ENCODE peak calls at places on chromosomes 16 and 17, in six cellular contexts. One of them, this sample, is unnamed.

GRCh38 chr16:66751135-66751991 is at the start of gene DYNC1LI2:
- DNase-seq in stimulated activated CD8-positive, alpha-beta memory T cell treated with anti-CD3 and anti-CD28 coated beads, Interleukin-15, amount 100 ng/mL, for 24 hours: peak
- DNase-seq in endothelial cell: peak
- DNase-seq in activated T-cell treated with anti-CD3 and anti-CD28 coated beads, Interleukin-2, amount 50 U/mL, for 1 hour: peak
- DNase-seq in colonic mucosa: peak
- DNase-seq in effector CD4-positive, alpha-beta T cell: peak
- DNase-seq in this sample: no peak

GRCh38 chr16:79298476-79299153 is 301.9 kb downstream of the MAF start:
- DNase-seq in activated T-cell treated with anti-CD3 and anti-CD28 coated beads, Interleukin-2, amount 50 U/mL, for 1 hour: no peak
- DNase-seq in stimulated activated CD8-positive, alpha-beta memory T cell treated with anti-CD3 and anti-CD28 coated beads, Interleukin-15, amount 100 ng/mL, for 24 hours: no peak
- DNase-seq in endothelial cell: no peak
- DNase-seq in effector CD4-positive, alpha-beta T cell: no peak
- DNase-seq in colonic mucosa: no peak
- DNase-seq in this sample: no peak

GRCh38 chr17:58344047-58344790 is 7.8 kb downstream of the SUPT4H1 start:
- DNase-seq in activated T-cell treated with anti-CD3 and anti-CD28 coated beads, Interleukin-2, amount 50 U/mL, for 1 hour: peak
- DNase-seq in stimulated activated CD8-positive, alpha-beta memory T cell treated with anti-CD3 and anti-CD28 coated beads, Interleukin-15, amount 100 ng/mL, for 24 hours: no peak
- DNase-seq in endothelial cell: no peak
- DNase-seq in colonic mucosa: no peak
- DNase-seq in effector CD4-positive, alpha-beta T cell: peak
- DNase-seq in this sample: no peak

GRCh38 chr16:87765473-87765775 is 362 bp downstream of the KLHDC4 start:
- DNase-seq in endothelial cell: peak
- DNase-seq in activated T-cell treated with anti-CD3 and anti-CD28 coated beads, Interleukin-2, amount 50 U/mL, for 1 hour: peak
- DNase-seq in effector CD4-positive, alpha-beta T cell: peak
- DNase-seq in colonic mucosa: no peak
- DNase-seq in stimulated activated CD8-positive, alpha-beta memory T cell treated with anti-CD3 and anti-CD28 coated beads, Interleukin-15, amount 100 ng/mL, for 24 hours: peak
- DNase-seq in this sample: no peak

GRCh38 chr16:49844399-49844798 is 11.5 kb downstream of the ZNF423 start:
- DNase-seq in activated T-cell treated with anti-CD3 and anti-CD28 coated beads, Interleukin-2, amount 50 U/mL, for 1 hour: no peak
- DNase-seq in stimulated activated CD8-positive, alpha-beta memory T cell treated with anti-CD3 and anti-CD28 coated beads, Interleukin-15, amount 100 ng/mL, for 24 hours: no peak
- DNase-seq in endothelial cell: no peak
- DNase-seq in effector CD4-positive, alpha-beta T cell: no peak
- DNase-seq in colonic mucosa: no peak
- DNase-seq in this sample: no peak

GRCh38 chr17:17716837-17717523 is 35.7 kb downstream of the RAI1 start:
- DNase-seq in colonic mucosa: no peak
- DNase-seq in stimulated activated CD8-positive, alpha-beta memory T cell treated with anti-CD3 and anti-CD28 coated beads, Interleukin-15, amount 100 ng/mL, for 24 hours: no peak
- DNase-seq in effector CD4-positive, alpha-beta T cell: no peak
- DNase-seq in endothelial cell: no peak
- DNase-seq in activated T-cell treated with anti-CD3 and anti-CD28 coated beads, Interleukin-2, amount 50 U/mL, for 1 hour: no peak
- DNase-seq in this sample: no peak

GRCh38 chr16:12426122-12426521 is 377.6 kb downstream of the CPPED1 start:
- DNase-seq in activated T-cell treated with anti-CD3 and anti-CD28 coated beads, Interleukin-2, amount 50 U/mL, for 1 hour: no peak
- DNase-seq in stimulated activated CD8-positive, alpha-beta memory T cell treated with anti-CD3 and anti-CD28 coated beads, Interleukin-15, amount 100 ng/mL, for 24 hours: no peak
- DNase-seq in effector CD4-positive, alpha-beta T cell: no peak
- DNase-seq in colonic mucosa: no peak
- DNase-seq in endothelial cell: no peak
- DNase-seq in this sample: no peak

GRCh38 chr16:79816081-79816497 is 215.6 kb upstream of the MAF start:
- DNase-seq in stimulated activated CD8-positive, alpha-beta memory T cell treated with anti-CD3 and anti-CD28 coated beads, Interleukin-15, amount 100 ng/mL, for 24 hours: no peak
- DNase-seq in endothelial cell: no peak
- DNase-seq in colonic mucosa: no peak
- DNase-seq in activated T-cell treated with anti-CD3 and anti-CD28 coated beads, Interleukin-2, amount 50 U/mL, for 1 hour: no peak
- DNase-seq in effector CD4-positive, alpha-beta T cell: no peak
- DNase-seq in this sample: no peak

GRCh38 chr16:28538733-28539596 is at the start of gene NUPR1:
- DNase-seq in effector CD4-positive, alpha-beta T cell: no peak
- DNase-seq in stimulated activated CD8-positive, alpha-beta memory T cell treated with anti-CD3 and anti-CD28 coated beads, Interleukin-15, amount 100 ng/mL, for 24 hours: no peak
- DNase-seq in endothelial cell: no peak
- DNase-seq in colonic mucosa: peak
- DNase-seq in activated T-cell treated with anti-CD3 and anti-CD28 coated beads, Interleukin-2, amount 50 U/mL, for 1 hour: no peak
- DNase-seq in this sample: peak

GRCh38 chr17:46814446-46814845 is 4.0 kb downstream of the WNT3 start:
- DNase-seq in stimulated activated CD8-positive, alpha-beta memory T cell treated with anti-CD3 and anti-CD28 coated beads, Interleukin-15, amount 100 ng/mL, for 24 hours: no peak
- DNase-seq in colonic mucosa: no peak
- DNase-seq in activated T-cell treated with anti-CD3 and anti-CD28 coated beads, Interleukin-2, amount 50 U/mL, for 1 hour: no peak
- DNase-seq in effector CD4-positive, alpha-beta T cell: no peak
- DNase-seq in endothelial cell: no peak
- DNase-seq in this sample: no peak

GRCh38 chr17:42291136-42291535 is 2.8 kb downstream of the STAT5A start:
- DNase-seq in endothelial cell: no peak
- DNase-seq in effector CD4-positive, alpha-beta T cell: no peak
- DNase-seq in colonic mucosa: no peak
- DNase-seq in stimulated activated CD8-positive, alpha-beta memory T cell treated with anti-CD3 and anti-CD28 coated beads, Interleukin-15, amount 100 ng/mL, for 24 hours: no peak
- DNase-seq in activated T-cell treated with anti-CD3 and anti-CD28 coated beads, Interleukin-2, amount 50 U/mL, for 1 hour: no peak
- DNase-seq in this sample: no peak

GRCh38 chr17:14794961-14795360 is 470.2 kb downstream of the PMP22 start:
- DNase-seq in endothelial cell: no peak
- DNase-seq in activated T-cell treated with anti-CD3 and anti-CD28 coated beads, Interleukin-2, amount 50 U/mL, for 1 hour: no peak
- DNase-seq in colonic mucosa: no peak
- DNase-seq in effector CD4-positive, alpha-beta T cell: no peak
- DNase-seq in stimulated activated CD8-positive, alpha-beta memory T cell treated with anti-CD3 and anti-CD28 coated beads, Interleukin-15, amount 100 ng/mL, for 24 hours: no peak
- DNase-seq in this sample: no peak

GRCh38 chr16:11379420-11379819 is 34.2 kb downstream of the RMI2 start:
- DNase-seq in colonic mucosa: no peak
- DNase-seq in effector CD4-positive, alpha-beta T cell: no peak
- DNase-seq in stimulated activated CD8-positive, alpha-beta memory T cell treated with anti-CD3 and anti-CD28 coated beads, Interleukin-15, amount 100 ng/mL, for 24 hours: no peak
- DNase-seq in activated T-cell treated with anti-CD3 and anti-CD28 coated beads, Interleukin-2, amount 50 U/mL, for 1 hour: no peak
- DNase-seq in endothelial cell: no peak
- DNase-seq in this sample: no peak

GRCh38 chr16:5007256-5007655 is 26.5 kb downstream of the NAGPA start:
- DNase-seq in activated T-cell treated with anti-CD3 and anti-CD28 coated beads, Interleukin-2, amount 50 U/mL, for 1 hour: no peak
- DNase-seq in effector CD4-positive, alpha-beta T cell: no peak
- DNase-seq in endothelial cell: no peak
- DNase-seq in colonic mucosa: no peak
- DNase-seq in stimulated activated CD8-positive, alpha-beta memory T cell treated with anti-CD3 and anti-CD28 coated beads, Interleukin-15, amount 100 ng/mL, for 24 hours: no peak
- DNase-seq in this sample: no peak

GRCh38 chr16:56894331-56894917 is 29.4 kb downstream of the SLC12A3 start:
- DNase-seq in effector CD4-positive, alpha-beta T cell: no peak
- DNase-seq in colonic mucosa: no peak
- DNase-seq in endothelial cell: no peak
- DNase-seq in activated T-cell treated with anti-CD3 and anti-CD28 coated beads, Interleukin-2, amount 50 U/mL, for 1 hour: no peak
- DNase-seq in stimulated activated CD8-positive, alpha-beta memory T cell treated with anti-CD3 and anti-CD28 coated beads, Interleukin-15, amount 100 ng/mL, for 24 hours: no peak
- DNase-seq in this sample: no peak

GRCh38 chr17:45022288-45022648 is 29.2 kb downstream of the DCAKD start:
- DNase-seq in activated T-cell treated with anti-CD3 and anti-CD28 coated beads, Interleukin-2, amount 50 U/mL, for 1 hour: no peak
- DNase-seq in effector CD4-positive, alpha-beta T cell: no peak
- DNase-seq in stimulated activated CD8-positive, alpha-beta memory T cell treated with anti-CD3 and anti-CD28 coated beads, Interleukin-15, amount 100 ng/mL, for 24 hours: no peak
- DNase-seq in endothelial cell: no peak
- DNase-seq in colonic mucosa: no peak
- DNase-seq in this sample: no peak

GRCh38 chr16:84652565-84652964 is 4.3 kb downstream of the KLHL36 start:
- DNase-seq in effector CD4-positive, alpha-beta T cell: no peak
- DNase-seq in stimulated activated CD8-positive, alpha-beta memory T cell treated with anti-CD3 and anti-CD28 coated beads, Interleukin-15, amount 100 ng/mL, for 24 hours: no peak
- DNase-seq in activated T-cell treated with anti-CD3 and anti-CD28 coated beads, Interleukin-2, amount 50 U/mL, for 1 hour: peak
- DNase-seq in endothelial cell: no peak
- DNase-seq in colonic mucosa: no peak
- DNase-seq in this sample: no peak

GRCh38 chr16:10871157-10871991 is 5.6 kb upstream of the CIITA start:
- DNase-seq in effector CD4-positive, alpha-beta T cell: no peak
- DNase-seq in colonic mucosa: peak
- DNase-seq in stimulated activated CD8-positive, alpha-beta memory T cell treated with anti-CD3 and anti-CD28 coated beads, Interleukin-15, amount 100 ng/mL, for 24 hours: no peak
- DNase-seq in endothelial cell: no peak
- DNase-seq in activated T-cell treated with anti-CD3 and anti-CD28 coated beads, Interleukin-2, amount 50 U/mL, for 1 hour: no peak
- DNase-seq in this sample: peak

GRCh38 chr16:76081936-76082335 is 195.3 kb upstream of the CNTNAP4 start:
- DNase-seq in colonic mucosa: no peak
- DNase-seq in endothelial cell: no peak
- DNase-seq in activated T-cell treated with anti-CD3 and anti-CD28 coated beads, Interleukin-2, amount 50 U/mL, for 1 hour: no peak
- DNase-seq in stimulated activated CD8-positive, alpha-beta memory T cell treated with anti-CD3 and anti-CD28 coated beads, Interleukin-15, amount 100 ng/mL, for 24 hours: no peak
- DNase-seq in effector CD4-positive, alpha-beta T cell: no peak
- DNase-seq in this sample: no peak

GRCh38 chr17:59375858-59376257 is 44.4 kb downstream of the YPEL2 start:
- DNase-seq in colonic mucosa: no peak
- DNase-seq in effector CD4-positive, alpha-beta T cell: no peak
- DNase-seq in endothelial cell: no peak
- DNase-seq in stimulated activated CD8-positive, alpha-beta memory T cell treated with anti-CD3 and anti-CD28 coated beads, Interleukin-15, amount 100 ng/mL, for 24 hours: no peak
- DNase-seq in activated T-cell treated with anti-CD3 and anti-CD28 coated beads, Interleukin-2, amount 50 U/mL, for 1 hour: no peak
- DNase-seq in this sample: no peak

GRCh38 chr16:66109677-66110076 is 256.8 kb upstream of the CDH5 start:
- DNase-seq in endothelial cell: no peak
- DNase-seq in colonic mucosa: no peak
- DNase-seq in stimulated activated CD8-positive, alpha-beta memory T cell treated with anti-CD3 and anti-CD28 coated beads, Interleukin-15, amount 100 ng/mL, for 24 hours: no peak
- DNase-seq in effector CD4-positive, alpha-beta T cell: no peak
- DNase-seq in activated T-cell treated with anti-CD3 and anti-CD28 coated beads, Interleukin-2, amount 50 U/mL, for 1 hour: no peak
- DNase-seq in this sample: no peak

GRCh38 chr17:80892019-80892855 is 99.4 kb upstream of the CHMP6 start:
- DNase-seq in activated T-cell treated with anti-CD3 and anti-CD28 coated beads, Interleukin-2, amount 50 U/mL, for 1 hour: peak
- DNase-seq in effector CD4-positive, alpha-beta T cell: peak
- DNase-seq in stimulated activated CD8-positive, alpha-beta memory T cell treated with anti-CD3 and anti-CD28 coated beads, Interleukin-15, amount 100 ng/mL, for 24 hours: peak
- DNase-seq in endothelial cell: no peak
- DNase-seq in colonic mucosa: peak
- DNase-seq in this sample: peak

GRCh38 chr16:2326191-2326590 is 14.3 kb downstream of the ABCA3 start:
- DNase-seq in colonic mucosa: no peak
- DNase-seq in endothelial cell: no peak
- DNase-seq in effector CD4-positive, alpha-beta T cell: no peak
- DNase-seq in activated T-cell treated with anti-CD3 and anti-CD28 coated beads, Interleukin-2, amount 50 U/mL, for 1 hour: no peak
- DNase-seq in stimulated activated CD8-positive, alpha-beta memory T cell treated with anti-CD3 and anti-CD28 coated beads, Interleukin-15, amount 100 ng/mL, for 24 hours: no peak
- DNase-seq in this sample: no peak

GRCh38 chr17:81432873-81433451 is 37.7 kb downstream of the BAHCC1 start:
- DNase-seq in stimulated activated CD8-positive, alpha-beta memory T cell treated with anti-CD3 and anti-CD28 coated beads, Interleukin-15, amount 100 ng/mL, for 24 hours: no peak
- DNase-seq in colonic mucosa: peak
- DNase-seq in effector CD4-positive, alpha-beta T cell: no peak
- DNase-seq in activated T-cell treated with anti-CD3 and anti-CD28 coated beads, Interleukin-2, amount 50 U/mL, for 1 hour: no peak
- DNase-seq in endothelial cell: no peak
- DNase-seq in this sample: no peak

GRCh38 chr16:1772362-1772907 is at the start of gene EME2:
- DNase-seq in activated T-cell treated with anti-CD3 and anti-CD28 coated beads, Interleukin-2, amount 50 U/mL, for 1 hour: no peak
- DNase-seq in stimulated activated CD8-positive, alpha-beta memory T cell treated with anti-CD3 and anti-CD28 coated beads, Interleukin-15, amount 100 ng/mL, for 24 hours: no peak
- DNase-seq in effector CD4-positive, alpha-beta T cell: peak
- DNase-seq in colonic mucosa: peak
- DNase-seq in endothelial cell: no peak
- DNase-seq in this sample: no peak

GRCh38 chr16:28156031-28156680 is 55.6 kb downstream of the XPO6 start:
- DNase-seq in endothelial cell: no peak
- DNase-seq in effector CD4-positive, alpha-beta T cell: no peak
- DNase-seq in activated T-cell treated with anti-CD3 and anti-CD28 coated beads, Interleukin-2, amount 50 U/mL, for 1 hour: no peak
- DNase-seq in stimulated activated CD8-positive, alpha-beta memory T cell treated with anti-CD3 and anti-CD28 coated beads, Interleukin-15, amount 100 ng/mL, for 24 hours: no peak
- DNase-seq in colonic mucosa: no peak
- DNase-seq in this sample: no peak

GRCh38 chr16:4384497-4384896 is 12.8 kb downstream of the VASN start:
- DNase-seq in activated T-cell treated with anti-CD3 and anti-CD28 coated beads, Interleukin-2, amount 50 U/mL, for 1 hour: no peak
- DNase-seq in effector CD4-positive, alpha-beta T cell: no peak
- DNase-seq in stimulated activated CD8-positive, alpha-beta memory T cell treated with anti-CD3 and anti-CD28 coated beads, Interleukin-15, amount 100 ng/mL, for 24 hours: no peak
- DNase-seq in endothelial cell: no peak
- DNase-seq in colonic mucosa: no peak
- DNase-seq in this sample: no peak

GRCh38 chr17:20706752-20707372 is 127.3 kb downstream of the CDRT15L2 start:
- DNase-seq in activated T-cell treated with anti-CD3 and anti-CD28 coated beads, Interleukin-2, amount 50 U/mL, for 1 hour: no peak
- DNase-seq in endothelial cell: no peak
- DNase-seq in stimulated activated CD8-positive, alpha-beta memory T cell treated with anti-CD3 and anti-CD28 coated beads, Interleukin-15, amount 100 ng/mL, for 24 hours: no peak
- DNase-seq in colonic mucosa: no peak
- DNase-seq in effector CD4-positive, alpha-beta T cell: no peak
- DNase-seq in this sample: no peak

GRCh38 chr17:57577751-57578607 is 167.1 kb downstream of the CCDC182 start:
- DNase-seq in endothelial cell: no peak
- DNase-seq in colonic mucosa: peak
- DNase-seq in activated T-cell treated with anti-CD3 and anti-CD28 coated beads, Interleukin-2, amount 50 U/mL, for 1 hour: no peak
- DNase-seq in effector CD4-positive, alpha-beta T cell: no peak
- DNase-seq in stimulated activated CD8-positive, alpha-beta memory T cell treated with anti-CD3 and anti-CD28 coated beads, Interleukin-15, amount 100 ng/mL, for 24 hours: no peak
- DNase-seq in this sample: peak

GRCh38 chr17:285751-286422 is 66.7 kb downstream of the RPH3AL start:
- DNase-seq in endothelial cell: no peak
- DNase-seq in activated T-cell treated with anti-CD3 and anti-CD28 coated beads, Interleukin-2, amount 50 U/mL, for 1 hour: no peak
- DNase-seq in colonic mucosa: no peak
- DNase-seq in effector CD4-positive, alpha-beta T cell: no peak
- DNase-seq in stimulated activated CD8-positive, alpha-beta memory T cell treated with anti-CD3 and anti-CD28 coated beads, Interleukin-15, amount 100 ng/mL, for 24 hours: no peak
- DNase-seq in this sample: no peak

GRCh38 chr16:49273771-49274170 is 7.9 kb downstream of the CBLN1 start:
- DNase-seq in stimulated activated CD8-positive, alpha-beta memory T cell treated with anti-CD3 and anti-CD28 coated beads, Interleukin-15, amount 100 ng/mL, for 24 hours: no peak
- DNase-seq in colonic mucosa: no peak
- DNase-seq in effector CD4-positive, alpha-beta T cell: no peak
- DNase-seq in activated T-cell treated with anti-CD3 and anti-CD28 coated beads, Interleukin-2, amount 50 U/mL, for 1 hour: no peak
- DNase-seq in endothelial cell: no peak
- DNase-seq in this sample: no peak

GRCh38 chr16:27369806-27370205 is 32.2 kb upstream of the IL21R start:
- DNase-seq in stimulated activated CD8-positive, alpha-beta memory T cell treated with anti-CD3 and anti-CD28 coated beads, Interleukin-15, amount 100 ng/mL, for 24 hours: no peak
- DNase-seq in endothelial cell: no peak
- DNase-seq in effector CD4-positive, alpha-beta T cell: no peak
- DNase-seq in activated T-cell treated with anti-CD3 and anti-CD28 coated beads, Interleukin-2, amount 50 U/mL, for 1 hour: no peak
- DNase-seq in colonic mucosa: no peak
- DNase-seq in this sample: no peak

GRCh38 chr17:62720126-62720850 is 87.8 kb downstream of the MARCHF10 start:
- DNase-seq in stimulated activated CD8-positive, alpha-beta memory T cell treated with anti-CD3 and anti-CD28 coated beads, Interleukin-15, amount 100 ng/mL, for 24 hours: no peak
- DNase-seq in activated T-cell treated with anti-CD3 and anti-CD28 coated beads, Interleukin-2, amount 50 U/mL, for 1 hour: no peak
- DNase-seq in colonic mucosa: no peak
- DNase-seq in effector CD4-positive, alpha-beta T cell: no peak
- DNase-seq in endothelial cell: no peak
- DNase-seq in this sample: no peak

GRCh38 chr17:14693382-14693781 is 392.5 kb downstream of the HS3ST3B1 start:
- DNase-seq in colonic mucosa: no peak
- DNase-seq in stimulated activated CD8-positive, alpha-beta memory T cell treated with anti-CD3 and anti-CD28 coated beads, Interleukin-15, amount 100 ng/mL, for 24 hours: no peak
- DNase-seq in activated T-cell treated with anti-CD3 and anti-CD28 coated beads, Interleukin-2, amount 50 U/mL, for 1 hour: no peak
- DNase-seq in endothelial cell: no peak
- DNase-seq in effector CD4-positive, alpha-beta T cell: no peak
- DNase-seq in this sample: no peak